ENCODE peak calls at places on chromosomes 4 and X, in ten cellular contexts. One of them, this sample, is unnamed.

GRCh38 chr4:152342293-152342692 is 193.6 kb downstream of the FBXW7 start:
- DNase-seq in natural killer cell: no peak
- DNase-seq in tibial nerve: no peak
- DNase-seq in fibroblast of lung: peak; percentile 17
- DNase-seq in upper lobe of right lung: no peak
- DNase-seq in fibroblast of pulmonary artery: no peak
- DNase-seq in brain microvascular endothelial cell: peak; percentile 52
- DNase-seq in GM23338: no peak
- DNase-seq in AG09309: no peak
- DNase-seq in AG10803: no peak
- DNase-seq in this sample: no peak

GRCh38 chr4:156931267-156931666 is 40.3 kb downstream of the PDGFC start:
- DNase-seq in fibroblast of lung: peak; percentile 96
- DNase-seq in brain microvascular endothelial cell: peak; percentile 76
- DNase-seq in tibial nerve: no peak
- DNase-seq in natural killer cell: no peak
- DNase-seq in fibroblast of pulmonary artery: peak; percentile 84
- DNase-seq in AG09309: peak; percentile 57
- DNase-seq in GM23338: no peak
- DNase-seq in AG10803: peak; percentile 87
- DNase-seq in upper lobe of right lung: no peak
- DNase-seq in this sample: peak; percentile 80

GRCh38 chr4:165345663-165346417 is 18.4 kb downstream of the MSMO1 start:
- DNase-seq in brain microvascular endothelial cell: no peak
- DNase-seq in upper lobe of right lung: no peak
- DNase-seq in natural killer cell: no peak
- DNase-seq in GM23338: peak; percentile 23
- DNase-seq in fibroblast of lung: no peak
- DNase-seq in AG10803: no peak
- DNase-seq in fibroblast of pulmonary artery: no peak
- DNase-seq in tibial nerve: no peak
- DNase-seq in AG09309: no peak
- DNase-seq in this sample: no peak

GRCh38 chrX:153321381-153322105 is at the start of gene PNMA6F:
- DNase-seq in brain microvascular endothelial cell: no peak
- DNase-seq in GM23338: peak; percentile 36
- DNase-seq in tibial nerve: no peak
- DNase-seq in fibroblast of pulmonary artery: no peak
- DNase-seq in fibroblast of lung: no peak
- DNase-seq in AG10803: no peak
- DNase-seq in natural killer cell: no peak
- DNase-seq in upper lobe of right lung: no peak
- DNase-seq in AG09309: no peak
- DNase-seq in this sample: no peak

GRCh38 chr4:163251204-163251603 is 81.2 kb downstream of the NPY1R start:
- DNase-seq in tibial nerve: no peak
- DNase-seq in natural killer cell: no peak
- DNase-seq in fibroblast of pulmonary artery: no peak
- DNase-seq in fibroblast of lung: no peak
- DNase-seq in AG10803: no peak
- DNase-seq in AG09309: no peak
- DNase-seq in upper lobe of right lung: no peak
- DNase-seq in brain microvascular endothelial cell: no peak
- DNase-seq in GM23338: peak; percentile 60
- DNase-seq in this sample: no peak

GRCh38 chr4:97911236-97911906 is 231.9 kb downstream of the STPG2 start:
- DNase-seq in fibroblast of lung: no peak
- DNase-seq in upper lobe of right lung: no peak
- DNase-seq in tibial nerve: no peak
- DNase-seq in natural killer cell: no peak
- DNase-seq in fibroblast of pulmonary artery: no peak
- DNase-seq in brain microvascular endothelial cell: no peak
- DNase-seq in GM23338: peak; percentile 20
- DNase-seq in AG10803: no peak
- DNase-seq in AG09309: no peak
- DNase-seq in this sample: no peak

GRCh38 chrX:84199688-84200087 is 11.7 kb upstream of the RPS6KA6 start:
- DNase-seq in fibroblast of pulmonary artery: no peak
- DNase-seq in AG10803: no peak
- DNase-seq in GM23338: no peak
- DNase-seq in tibial nerve: no peak
- DNase-seq in fibroblast of lung: no peak
- DNase-seq in upper lobe of right lung: no peak
- DNase-seq in brain microvascular endothelial cell: no peak
- DNase-seq in AG09309: no peak
- DNase-seq in natural killer cell: no peak
- DNase-seq in this sample: no peak

GRCh38 chrX:38654302-38654701 is 93.0 kb downstream of the TSPAN7 start:
- DNase-seq in upper lobe of right lung: no peak
- DNase-seq in natural killer cell: no peak
- DNase-seq in fibroblast of pulmonary artery: peak; percentile 53
- DNase-seq in fibroblast of lung: peak; percentile 40
- DNase-seq in tibial nerve: no peak
- DNase-seq in AG10803: peak; percentile 14
- DNase-seq in brain microvascular endothelial cell: peak; percentile 20
- DNase-seq in AG09309: no peak
- DNase-seq in GM23338: peak; percentile 36
- DNase-seq in this sample: peak; percentile 11

GRCh38 chrX:149497626-149498025 is 7.5 kb downstream of the IDS start:
- DNase-seq in AG10803: peak; percentile 68
- DNase-seq in upper lobe of right lung: no peak
- DNase-seq in tibial nerve: no peak
- DNase-seq in brain microvascular endothelial cell: peak; percentile 33
- DNase-seq in AG09309: peak; percentile 34
- DNase-seq in natural killer cell: no peak
- DNase-seq in fibroblast of lung: peak; percentile 25
- DNase-seq in fibroblast of pulmonary artery: no peak
- DNase-seq in GM23338: no peak
- DNase-seq in this sample: peak; percentile 28

GRCh38 chr4:54090804-54091623 is 8.9 kb upstream of the GSX2 start:
- DNase-seq in fibroblast of lung: no peak
- DNase-seq in GM23338: peak; percentile 47
- DNase-seq in fibroblast of pulmonary artery: no peak
- DNase-seq in tibial nerve: no peak
- DNase-seq in upper lobe of right lung: peak; percentile 75
- DNase-seq in natural killer cell: no peak
- DNase-seq in brain microvascular endothelial cell: no peak
- DNase-seq in AG09309: no peak
- DNase-seq in AG10803: peak; percentile 24
- DNase-seq in this sample: no peak

GRCh38 chr4:89518259-89518658 is 210.7 kb upstream of the GPRIN3 start:
- DNase-seq in brain microvascular endothelial cell: no peak
- DNase-seq in AG09309: no peak
- DNase-seq in AG10803: no peak
- DNase-seq in upper lobe of right lung: no peak
- DNase-seq in fibroblast of pulmonary artery: no peak
- DNase-seq in GM23338: no peak
- DNase-seq in fibroblast of lung: no peak
- DNase-seq in natural killer cell: no peak
- DNase-seq in tibial nerve: no peak
- DNase-seq in this sample: no peak

GRCh38 chr4:148030486-148030885 is 298.6 kb downstream of the ARHGAP10 start:
- DNase-seq in AG10803: peak; percentile 91
- DNase-seq in fibroblast of lung: peak; percentile 90
- DNase-seq in upper lobe of right lung: no peak
- DNase-seq in tibial nerve: no peak
- DNase-seq in brain microvascular endothelial cell: no peak
- DNase-seq in AG09309: peak; percentile 65
- DNase-seq in fibroblast of pulmonary artery: peak; percentile 79
- DNase-seq in GM23338: no peak
- DNase-seq in natural killer cell: no peak
- DNase-seq in this sample: no peak

GRCh38 chr4:36687681-36688080 is 406.3 kb downstream of the DTHD1 start:
- DNase-seq in AG10803: no peak
- DNase-seq in AG09309: no peak
- DNase-seq in fibroblast of lung: no peak
- DNase-seq in brain microvascular endothelial cell: no peak
- DNase-seq in GM23338: no peak
- DNase-seq in natural killer cell: no peak
- DNase-seq in tibial nerve: no peak
- DNase-seq in upper lobe of right lung: no peak
- DNase-seq in fibroblast of pulmonary artery: no peak
- DNase-seq in this sample: no peak

GRCh38 chrX:101462892-101463291 is 22.4 kb upstream of the ARMCX4 start:
- DNase-seq in upper lobe of right lung: no peak
- DNase-seq in fibroblast of pulmonary artery: peak; percentile 41
- DNase-seq in AG10803: peak; percentile 21
- DNase-seq in GM23338: peak; percentile 52
- DNase-seq in fibroblast of lung: peak; percentile 29
- DNase-seq in natural killer cell: no peak
- DNase-seq in AG09309: no peak
- DNase-seq in tibial nerve: no peak
- DNase-seq in brain microvascular endothelial cell: peak; percentile 24
- DNase-seq in this sample: no peak

GRCh38 chrX:45003080-45003479 is 130.1 kb downstream of the KDM6A start:
- DNase-seq in upper lobe of right lung: no peak
- DNase-seq in tibial nerve: no peak
- DNase-seq in fibroblast of pulmonary artery: no peak
- DNase-seq in GM23338: no peak
- DNase-seq in fibroblast of lung: no peak
- DNase-seq in brain microvascular endothelial cell: no peak
- DNase-seq in AG10803: no peak
- DNase-seq in AG09309: no peak
- DNase-seq in natural killer cell: no peak
- DNase-seq in this sample: no peak

DNA sequence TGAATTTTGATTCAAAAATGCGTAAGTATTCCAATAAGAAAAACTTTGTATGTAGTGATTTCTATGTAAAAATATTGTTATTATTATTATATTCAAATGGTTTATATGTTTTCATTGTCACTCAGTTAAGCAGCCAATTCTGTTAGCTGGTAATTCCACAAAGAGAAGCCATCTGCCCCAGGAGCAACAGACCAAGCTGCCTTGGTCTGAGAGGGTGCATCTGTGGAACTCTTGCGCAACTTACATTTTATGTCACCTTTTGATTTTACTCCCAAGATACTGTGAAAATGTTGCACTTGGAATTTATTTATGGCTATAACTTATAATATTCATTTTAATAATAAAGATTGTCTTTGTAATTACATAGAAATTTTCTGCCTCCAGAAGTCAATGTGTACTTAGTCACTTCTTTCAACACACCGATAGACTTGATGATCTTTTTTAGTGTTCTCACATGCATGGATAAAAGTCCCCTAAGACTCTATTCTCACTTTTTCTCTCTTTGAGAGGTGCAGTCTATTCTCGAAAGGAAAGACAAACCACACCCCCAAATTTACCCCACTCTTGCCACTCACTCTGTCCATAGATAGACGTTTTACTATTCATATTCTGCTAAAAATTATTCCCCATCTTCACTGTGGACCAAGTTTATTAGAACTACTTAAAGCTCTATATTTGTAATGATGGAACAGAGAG is 30.6 kb downstream of the GPR174 start:
- DNase-seq in tibial nerve: no peak
- DNase-seq in GM23338: no peak
- DNase-seq in fibroblast of pulmonary artery: no peak
- DNase-seq in AG09309: no peak
- DNase-seq in AG10803: no peak
- DNase-seq in fibroblast of lung: no peak
- DNase-seq in brain microvascular endothelial cell: no peak
- DNase-seq in upper lobe of right lung: no peak
- DNase-seq in natural killer cell: no peak
- DNase-seq in this sample: no peak
- TF ChIP-seq CTCF in tibial nerve: no peak
- TF ChIP-seq CTCF in GM23338: no peak
- TF ChIP-seq CTCF in fibroblast of pulmonary artery: no peak
- TF ChIP-seq CTCF in AG09309: no peak
- TF ChIP-seq CTCF in AG10803: no peak
- TF ChIP-seq CTCF in fibroblast of lung: no peak
- TF ChIP-seq CTCF in brain microvascular endothelial cell: no peak
- TF ChIP-seq CTCF in upper lobe of right lung: no peak
- TF ChIP-seq CTCF in natural killer cell: no peak
- TF ChIP-seq CTCF in this sample: no peak

DNA sequence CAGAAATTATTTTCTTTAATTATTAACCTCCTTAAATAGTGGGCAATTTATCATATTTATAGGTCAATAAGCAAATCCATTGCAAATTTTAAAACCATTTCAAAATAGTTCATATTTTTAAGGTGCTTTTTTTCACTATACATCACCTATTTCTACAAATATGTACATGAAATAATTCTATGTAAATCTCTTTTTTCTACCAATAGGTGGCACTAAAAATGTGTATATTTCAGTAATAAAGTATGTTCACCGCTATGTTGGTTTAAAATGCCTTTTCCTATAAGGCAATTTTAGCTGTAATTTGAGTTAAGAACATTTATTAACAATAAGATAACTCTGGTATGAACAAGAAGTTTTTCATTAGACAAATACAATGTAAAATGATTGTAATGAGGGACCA is 672.2 kb downstream of the KCTD8 start:
- DNase-seq in AG09309: no peak
- DNase-seq in tibial nerve: no peak
- DNase-seq in upper lobe of right lung: no peak
- DNase-seq in fibroblast of lung: peak; percentile 19
- DNase-seq in natural killer cell: no peak
- DNase-seq in brain microvascular endothelial cell: no peak
- DNase-seq in AG10803: no peak
- DNase-seq in GM23338: peak; percentile 6
- DNase-seq in fibroblast of pulmonary artery: peak; percentile 36
- DNase-seq in this sample: no peak
- TF ChIP-seq CTCF in AG09309: no peak
- TF ChIP-seq CTCF in tibial nerve: no peak
- TF ChIP-seq CTCF in upper lobe of right lung: no peak
- TF ChIP-seq CTCF in fibroblast of lung: no peak
- TF ChIP-seq CTCF in natural killer cell: no peak
- TF ChIP-seq CTCF in brain microvascular endothelial cell: peak; percentile 6
- TF ChIP-seq CTCF in AG10803: no peak
- TF ChIP-seq CTCF in GM23338: no peak
- TF ChIP-seq CTCF in fibroblast of pulmonary artery: peak; percentile 13
- TF ChIP-seq CTCF in this sample: no peak

GRCh38 chr4:92012899-92013867 is 290.6 kb upstream of the GRID2 start:
- DNase-seq in GM23338: peak; percentile 76
- DNase-seq in AG09309: no peak
- DNase-seq in upper lobe of right lung: no peak
- DNase-seq in fibroblast of lung: no peak
- DNase-seq in brain microvascular endothelial cell: no peak
- DNase-seq in natural killer cell: no peak
- DNase-seq in tibial nerve: no peak
- DNase-seq in fibroblast of pulmonary artery: no peak
- DNase-seq in AG10803: no peak
- DNase-seq in this sample: no peak
- TF ChIP-seq CTCF in GM23338: peak; percentile 79
- TF ChIP-seq CTCF in AG09309: no peak
- TF ChIP-seq CTCF in upper lobe of right lung: peak; percentile 37
- TF ChIP-seq CTCF in fibroblast of lung: no peak
- TF ChIP-seq CTCF in brain microvascular endothelial cell: peak; percentile 5
- TF ChIP-seq CTCF in natural killer cell: no peak
- TF ChIP-seq CTCF in tibial nerve: no peak
- TF ChIP-seq CTCF in fibroblast of pulmonary artery: peak; percentile 0
- TF ChIP-seq CTCF in AG10803: no peak
- TF ChIP-seq CTCF in this sample: no peak

DNA sequence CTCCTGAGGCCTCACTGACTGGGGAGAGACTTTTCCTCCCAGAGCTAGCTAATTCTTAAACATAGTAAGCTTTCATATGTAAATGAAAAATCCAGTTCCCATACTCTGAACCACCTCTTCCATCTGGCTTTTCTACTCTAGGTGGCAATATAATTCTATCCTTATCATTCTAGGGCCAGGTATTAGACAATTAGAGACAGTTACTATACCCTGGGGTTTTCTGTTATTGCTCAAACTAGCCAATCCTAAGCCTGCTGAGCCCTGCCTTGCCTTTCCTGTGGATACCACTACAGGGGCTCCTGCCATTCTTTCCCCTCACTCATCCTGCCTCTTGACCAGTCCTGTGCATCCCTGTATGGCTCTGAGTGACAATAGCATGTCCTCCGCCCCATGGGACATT is 552.0 kb downstream of the STIM2 start:
- DNase-seq in upper lobe of right lung: no peak
- DNase-seq in tibial nerve: no peak
- DNase-seq in AG09309: no peak
- DNase-seq in fibroblast of lung: no peak
- DNase-seq in brain microvascular endothelial cell: no peak
- DNase-seq in fibroblast of pulmonary artery: peak; percentile 5
- DNase-seq in natural killer cell: no peak
- DNase-seq in GM23338: peak; percentile 1
- DNase-seq in AG10803: no peak
- DNase-seq in this sample: no peak
- TF ChIP-seq CTCF in upper lobe of right lung: no peak
- TF ChIP-seq CTCF in tibial nerve: no peak
- TF ChIP-seq CTCF in AG09309: no peak
- TF ChIP-seq CTCF in fibroblast of lung: no peak
- TF ChIP-seq CTCF in brain microvascular endothelial cell: no peak
- TF ChIP-seq CTCF in fibroblast of pulmonary artery: no peak
- TF ChIP-seq CTCF in natural killer cell: no peak
- TF ChIP-seq CTCF in GM23338: no peak
- TF ChIP-seq CTCF in AG10803: no peak
- TF ChIP-seq CTCF in this sample: no peak

This sample was measured in astrocyte of the cerebellum.